ENCODE peak calls at places on chromosomes 11 and 22, in seven cellular contexts. D is heart left ventricle, P is thoracic aorta, H is psoas muscle, N is neuronal stem cell, Y is upper lobe of right lung, B is heart right ventricle. L is an unnamed sample.
A peak's percentile ranks its signal among the peaks of the same experiment; 100 is the strongest.

GRCh38 chr22:26139320-26139719 is 29.9 kb upstream of the SEZ6L start:
- DNase-seq in B (peak; percentile 14), N (no peak), D (peak; percentile 20), Y (no peak), P (no peak), H (no peak), L (peak; percentile 29)

GRCh38 chr11:92211576-92212167 is 12.9 kb upstream of the FAT3 start:
- DNase-seq in P (no peak), H (no peak), B (peak; percentile 12), Y (no peak), D (peak; percentile 51), N (peak; percentile 33), L (peak; percentile 22)

GRCh38 chr22:42585096-42585495 is 29.6 kb downstream of the POLDIP3 start:
- DNase-seq in H (no peak), D (no peak), B (no peak), P (no peak), N (no peak), Y (no peak), L (no peak)

GRCh38 chr11:67303132-67303988 is at the start of gene SSH3:
- DNase-seq in Y (peak; percentile 94), P (no peak), B (peak; percentile 83), N (peak; percentile 61), H (peak; percentile 88), D (peak; percentile 89), L (peak; percentile 89)

GRCh38 chr22:39325392-39325932 is 6.0 kb upstream of the RPL3 start:
- DNase-seq in D (no peak), Y (no peak), P (no peak), N (no peak), H (no peak), B (no peak), L (no peak)

GRCh38 chr11:95567685-95568084 is 221.9 kb downstream of the FAM76B start:
- DNase-seq in N (no peak), B (no peak), P (no peak), H (no peak), Y (no peak), D (no peak), L (no peak)

GRCh38 chr11:358129-358805 is 11.0 kb upstream of the B4GALNT4 start:
- DNase-seq in H (no peak), P (no peak), N (no peak), D (no peak), B (no peak), Y (peak; percentile 48), L (no peak)

GRCh38 chr22:23514317-23515038 is 65.6 kb downstream of the IGLL1 start:
- DNase-seq in P (no peak), H (no peak), B (no peak), Y (no peak), N (no peak), D (peak; percentile 8), L (no peak)

GRCh38 chr11:69434341-69434960 is 47.0 kb upstream of the LINC01488 start:
- DNase-seq in Y (peak; percentile 39), N (no peak), P (no peak), D (peak; percentile 15), H (peak; percentile 28), B (no peak), L (no peak)

DNA sequence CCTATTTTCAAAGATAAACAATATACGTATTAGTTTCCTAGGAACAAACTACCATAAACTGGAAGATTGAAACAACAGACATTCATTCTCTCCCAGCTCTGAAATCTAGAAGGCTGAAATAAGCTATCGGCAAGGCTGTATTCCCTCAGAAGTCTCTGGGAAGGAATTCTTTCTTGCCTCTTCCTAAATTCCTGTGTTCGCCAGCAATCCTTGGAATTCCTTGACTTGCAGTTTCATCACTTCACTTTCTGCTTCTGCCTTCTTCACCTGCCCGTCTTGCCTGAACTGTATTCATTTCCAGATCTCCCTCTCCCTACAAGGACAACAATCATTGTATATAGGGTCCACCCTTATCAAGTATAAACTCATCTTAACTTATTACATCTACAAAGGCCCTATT is 17.7 kb upstream of the PRDM10 start:
- DNase-seq in Y (no peak), H (no peak), B (no peak), N (no peak), P (no peak), D (no peak), L (no peak)
- H3K27ac ChIP-seq in Y (no peak overlapping the region), H (no peak overlapping the region), B (no peak overlapping the region), N (no peak overlapping the region), P (no peak overlapping the region), D (no peak overlapping the region), L (no peak overlapping the region)

DNA sequence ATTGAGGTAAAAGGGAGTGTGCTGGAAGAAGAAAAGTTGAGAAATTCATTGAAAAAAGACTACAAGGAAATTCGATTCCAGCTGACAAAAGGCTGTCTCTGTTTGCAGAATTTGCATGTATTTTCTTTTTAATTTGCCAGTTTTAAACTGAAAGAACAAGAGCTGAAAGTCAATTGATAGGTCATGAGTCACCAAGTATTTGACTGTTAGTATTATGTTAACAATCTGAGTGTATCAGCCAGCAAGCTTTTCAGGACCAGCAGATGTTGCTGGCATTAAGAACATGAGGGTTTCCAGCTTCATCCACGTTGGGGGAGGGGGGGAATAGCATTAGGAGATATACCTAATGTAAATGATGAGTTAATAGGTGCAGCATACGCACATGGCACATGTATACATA is 726.7 kb downstream of the METTL15 start:
- DNase-seq in N (no peak), P (no peak), H (no peak), D (no peak), Y (no peak), B (no peak), L (no peak)
- H3K9me3 ChIP-seq in N (no peaks in the 10 kb centered on the region), P (no peaks in the 10 kb centered on the region), H (no peaks in the 10 kb centered on the region), D (no peaks in the 10 kb centered on the region), Y (no peaks in the 10 kb centered on the region), B (no peaks in the 10 kb centered on the region), L (no peaks in the 10 kb centered on the region)

GRCh38 chr11:26227883-26228502 is 103.9 kb upstream of the ANO3 start:
- DNase-seq in D (no peak), P (no peak), B (no peak), Y (no peak), N (no peak), H (no peak), L (no peak)

GRCh38 chr11:26230021-26230420 is 101.9 kb upstream of the ANO3 start:
- DNase-seq in H (no peak), P (no peak), B (no peak), Y (no peak), N (no peak), D (no peak), L (no peak)

GRCh38 chr11:26227311-26227710 is 104.6 kb upstream of the ANO3 start:
- DNase-seq in N (no peak), D (no peak), B (no peak), H (no peak), P (no peak), Y (no peak), L (no peak)

GRCh38 chr11:26229270-26229669 is 102.7 kb upstream of the ANO3 start:
- DNase-seq in P (no peak), D (no peak), N (no peak), H (no peak), Y (no peak), B (no peak), L (no peak)

GRCh38 chr11:26228778-26229177 is 103.2 kb upstream of the ANO3 start:
- DNase-seq in B (no peak), H (no peak), N (no peak), P (no peak), Y (no peak), D (no peak), L (no peak)
- H3K27ac ChIP-seq in B (no peak overlapping the region), H (no peak overlapping the region), N (no peak overlapping the region), P (no peak overlapping the region), Y (no peak overlapping the region), D (no peak overlapping the region), L (no peak overlapping the region)

GRCh38 chr22:47919893-47920292 is 1157.4 kb downstream of the TBC1D22A start:
- DNase-seq in H (no peak), P (no peak), D (no peak), B (no peak), Y (no peak), N (no peak), L (no peak)

GRCh38 chr22:47920380-47920959 is 1158.0 kb downstream of the TBC1D22A start:
- DNase-seq in B (no peak), P (no peak), H (no peak), Y (no peak), N (no peak), D (no peak), L (no peak)

GRCh38 chr22:47923011-47923427 is 1160.6 kb downstream of the TBC1D22A start:
- DNase-seq in D (no peak), B (no peak), P (no peak), H (no peak), Y (no peak), N (no peak), L (no peak)

GRCh38 chr22:47918936-47919505 is 1156.6 kb downstream of the TBC1D22A start:
- DNase-seq in H (no peak), B (no peak), D (no peak), N (peak; percentile 79), P (no peak), Y (no peak), L (no peak)

GRCh38 chr22:47921906-47922305 is 1159.5 kb downstream of the TBC1D22A start:
- DNase-seq in D (no peak), P (no peak), B (no peak), Y (no peak), N (no peak), H (no peak), L (no peak)
- H3K9me3 ChIP-seq in D (peaks cover 6% of the 10 kb centered on the region), P (no peaks in the 10 kb centered on the region), B (peaks cover 10% of the 10 kb centered on the region), Y (no peaks in the 10 kb centered on the region), N (peaks cover 6% of the 10 kb centered on the region), H (no peaks in the 10 kb centered on the region), L (no peaks in the 10 kb centered on the region)

GRCh38 chr11:100830978-100831732 is 144.1 kb downstream of the ARHGAP42 start:
- DNase-seq in N (no peak), H (no peak), Y (no peak), D (peak; percentile 35), P (no peak), B (no peak), L (no peak)
- H3K27ac ChIP-seq in N (no peak overlapping the region), H (peak overlapping the region; percentile 67), Y (no peak overlapping the region), D (no peak overlapping the region), P (no peak overlapping the region), B (peak overlapping the region; percentile 21), L (no peak overlapping the region)

GRCh38 chr11:17369094-17369493 is 17.5 kb downstream of the NCR3LG1 start:
- DNase-seq in D (no peak), B (no peak), P (no peak), N (no peak), Y (no peak), H (no peak), L (no peak)

GRCh38 chr11:17371614-17372013 is 16.8 kb downstream of the KCNJ11 start:
- DNase-seq in H (no peak), Y (no peak), B (no peak), P (no peak), D (no peak), N (no peak), L (no peak)

GRCh38 chr11:17366491-17366890 is 14.9 kb downstream of the NCR3LG1 start:
- DNase-seq in D (no peak), Y (no peak), B (no peak), H (no peak), N (no peak), P (no peak), L (no peak)

GRCh38 chr11:17369685-17370243 is 18.2 kb downstream of the NCR3LG1 start:
- DNase-seq in B (no peak), P (no peak), D (no peak), Y (no peak), H (no peak), N (no peak), L (no peak)

DNA sequence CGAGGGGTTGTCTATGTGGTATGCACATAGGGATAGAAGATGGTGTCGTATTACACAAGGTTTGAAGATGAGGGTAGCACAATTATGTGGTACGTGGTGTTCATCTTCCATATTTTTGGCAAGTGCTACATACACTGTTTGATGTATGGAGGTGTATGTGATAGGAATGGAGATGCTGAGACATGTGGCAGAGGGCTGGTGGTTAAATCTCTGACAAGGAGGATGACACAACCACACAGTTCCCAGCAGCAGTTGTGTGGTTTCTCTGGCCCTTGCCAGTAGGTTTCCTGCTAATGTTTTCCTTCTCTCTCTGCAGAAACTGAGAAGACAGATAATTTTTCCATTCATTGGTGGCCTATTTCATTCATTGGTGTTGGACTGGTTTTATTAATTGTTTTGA is 17.0 kb downstream of the NCR3LG1 start:
- DNase-seq in P (no peak), Y (no peak), B (no peak), H (no peak), D (no peak), N (no peak), L (no peak)
- H3K9me3 ChIP-seq in P (peaks cover 38% of the 10 kb centered on the region), Y (peaks cover 43% of the 10 kb centered on the region), B (peaks cover 52% of the 10 kb centered on the region), H (peaks cover 33% of the 10 kb centered on the region), D (peaks cover 43% of the 10 kb centered on the region), N (peaks cover 35% of the 10 kb centered on the region), L (peaks cover 56% of the 10 kb centered on the region)

L was measured in body of pancreas.